ENCODE peak calls at places on chromosomes 3 and 15, in nine cellular contexts. Q, I, B, S, E, A, Y, P and G are unnamed samples.

GRCh38 chr3:148884261-148884660 is 19.2 kb downstream of the CPA3 start:
- DNase-seq in P (no peak), B (no peak), Q (no peak), A (no peak), S (peak), E (no peak), I (no peak), Y (no peak), G (no peak)

GRCh38 chr3:115692887-115693524 is 69.7 kb downstream of the GAP43 start:
- DNase-seq in B (peak), E (peak), P (peak), S (peak), Q (peak), I (peak), Y (peak), A (peak), G (peak)

GRCh38 chr3:196080517-196080841 is 1.4 kb downstream of the TFRC start:
- DNase-seq in A (no peak), E (no peak), S (no peak), I (no peak), Q (no peak), Y (no peak), P (no peak), B (no peak), G (no peak)

GRCh38 chr15:39125904-39126303 is 455.0 kb upstream of the THBS1 start:
- DNase-seq in A (no peak), Y (no peak), Q (no peak), P (peak), E (peak), I (peak), B (no peak), S (peak), G (peak)

GRCh38 chr15:70291295-70291694 is 193.6 kb upstream of the TLE3 start:
- DNase-seq in E (no peak), Q (no peak), S (no peak), I (no peak), A (no peak), Y (no peak), B (no peak), P (no peak), G (no peak)

GRCh38 chr15:90595760-90596155 is 66.0 kb downstream of the CRTC3 start:
- DNase-seq in E (no peak), B (no peak), Y (no peak), S (no peak), P (no peak), Q (no peak), A (no peak), I (no peak), G (no peak)

GRCh38 chr15:60708684-60709083 is 229.7 kb upstream of the ICE2 start:
- DNase-seq in A (no peak), Y (no peak), Q (no peak), B (no peak), P (no peak), I (no peak), E (no peak), S (peak), G (peak)

GRCh38 chr3:188389711-188390346 is 235.9 kb downstream of the LPP start:
- DNase-seq in B (peak), P (no peak), I (peak), S (no peak), E (peak), Q (no peak), Y (no peak), A (peak), G (no peak)

GRCh38 chr15:71397377-71397776 is 282.1 kb downstream of the THSD4 start:
- DNase-seq in B (no peak), P (no peak), E (no peak), S (peak), Q (no peak), I (no peak), A (no peak), Y (no peak), G (peak)

GRCh38 chr15:64930019-64930652 is 18.4 kb downstream of the ANKDD1A start:
- DNase-seq in Q (no peak), Y (no peak), E (no peak), S (no peak), P (no peak), B (no peak), I (no peak), A (no peak), G (no peak)

GRCh38 chr3:95228416-95228815 is 1165.6 kb downstream of the NSUN3 start:
- DNase-seq in S (no peak), Q (no peak), E (no peak), I (no peak), B (no peak), A (no peak), Y (no peak), P (no peak), G (no peak)

GRCh38 chr3:184575701-184576100 is 14.1 kb downstream of the EPHB3 start:
- DNase-seq in P (no peak), I (no peak), E (no peak), Y (no peak), B (no peak), Q (no peak), S (no peak), A (no peak), G (no peak)

GRCh38 chr15:40308844-40309189 is 1.1 kb upstream of the PLCB2 start:
- DNase-seq in E (peak), P (no peak), A (no peak), B (no peak), I (no peak), S (no peak), Q (no peak), Y (no peak), G (no peak)

GRCh38 chr3:182105875-182106274 is 394.1 kb downstream of the SOX2 start:
- DNase-seq in E (no peak), B (no peak), A (no peak), Q (no peak), Y (no peak), I (no peak), S (peak), P (peak), G (peak)

GRCh38 chr3:134799393-134799792 is 4.3 kb downstream of the EPHB1 start:
- DNase-seq in S (no peak), B (no peak), A (no peak), P (no peak), I (no peak), Q (no peak), Y (no peak), E (no peak), G (no peak)

GRCh38 chr3:194076486-194076885 is 59.5 kb upstream of the HES1 start:
- DNase-seq in E (no peak), P (no peak), Q (no peak), B (no peak), I (no peak), S (no peak), A (no peak), Y (no peak), G (no peak)

GRCh38 chr15:83053151-83053550 is 13.9 kb downstream of the BTBD1 start:
- DNase-seq in P (peak), A (no peak), E (no peak), I (no peak), B (no peak), S (peak), Q (no peak), Y (no peak), G (peak)

GRCh38 chr3:197454014-197454413 is 101.8 kb downstream of the BDH1 start:
- DNase-seq in Y (no peak), E (no peak), I (no peak), B (no peak), S (peak), A (no peak), Q (no peak), P (peak), G (no peak)

GRCh38 chr15:47813985-47814384 is 96.7 kb downstream of the SEMA6D start:
- DNase-seq in Y (no peak), B (no peak), P (no peak), E (no peak), Q (no peak), S (no peak), I (no peak), A (no peak), G (no peak)

GRCh38 chr3:54211097-54211496 is 88.7 kb downstream of the CACNA2D3 start:
- DNase-seq in B (no peak), E (no peak), I (no peak), Y (no peak), A (no peak), S (no peak), P (no peak), Q (no peak), G (no peak)

GRCh38 chr3:79534732-79535131 is 233.1 kb downstream of the ROBO1 start:
- DNase-seq in B (no peak), Q (no peak), I (no peak), Y (no peak), S (peak), P (no peak), A (no peak), E (no peak), G (no peak)

GRCh38 chr3:8712871-8713360 is 20.7 kb upstream of the CAV3 start:
- DNase-seq in A (no peak), Q (no peak), P (no peak), Y (no peak), I (no peak), S (no peak), E (no peak), B (no peak), G (no peak)

GRCh38 chr3:52310861-52311566 is 5.1 kb upstream of the DNAH1 start:
- DNase-seq in I (peak), A (peak), B (no peak), Q (peak), P (no peak), S (no peak), Y (no peak), E (peak), G (no peak)

GRCh38 chr3:188306435-188306980 is 152.6 kb downstream of the LPP start:
- DNase-seq in S (no peak), E (no peak), P (no peak), A (no peak), Q (no peak), Y (no peak), B (no peak), I (no peak), G (no peak)

GRCh38 chr15:29451201-29451781 is 181.7 kb upstream of the NSMCE3 start:
- DNase-seq in E (no peak), I (no peak), Q (no peak), S (no peak), Y (no peak), A (no peak), P (peak), B (no peak), G (no peak)

GRCh38 chr3:7693976-7694375 is 807.6 kb upstream of the LMCD1 start:
- DNase-seq in I (no peak), S (no peak), Y (no peak), E (no peak), P (no peak), A (no peak), Q (no peak), B (no peak), G (no peak)

GRCh38 chr15:74392402-74392876 is 25.0 kb upstream of the CYP11A1 start:
- DNase-seq in A (no peak), S (peak), B (no peak), Q (no peak), I (no peak), Y (no peak), P (no peak), E (no peak), G (peak)

GRCh38 chr15:90762109-90762508 is 45.0 kb downstream of the BLM start:
- DNase-seq in I (no peak), P (peak), Q (no peak), B (peak), A (no peak), E (peak), Y (no peak), S (peak), G (peak)

GRCh38 chr3:55127565-55127964 is 199.7 kb upstream of the LRTM1 start:
- DNase-seq in I (no peak), P (no peak), E (no peak), A (no peak), Q (no peak), Y (no peak), S (no peak), B (no peak), G (no peak)

GRCh38 chr3:38110314-38111050 is 26.4 kb downstream of the ACAA1 start:
- DNase-seq in S (no peak), P (no peak), E (no peak), A (no peak), Y (no peak), I (no peak), B (no peak), Q (no peak), G (no peak)